ENCODE peak calls at places on chromosomes 12 and 14, in eight cellular contexts. One of them, this sample, is unnamed.

GRCh38 chr12:94150483-94151225 is 2.3 kb downstream of the PLXNC1 start:
- DNase-seq in progenitor cell of endocrine pancreas: no peak
- DNase-seq in ovary: peak; percentile 54
- DNase-seq in stimulated activated CD4-positive, alpha-beta T cell treated with anti-CD3 and anti-CD28 coated beads, Interleukin-2, amount 100 ng/mL, for 4 hours: no peak
- DNase-seq in HTR-8/SVneo: no peak
- DNase-seq in SIG-M5: no peak
- DNase-seq in left ventricle myocardium inferior: no peak
- DNase-seq in CD8-positive, alpha-beta T cell: peak; percentile 13
- DNase-seq in this sample: no peak

GRCh38 chr14:25537846-25538455 is 488.0 kb upstream of the STXBP6 start:
- DNase-seq in progenitor cell of endocrine pancreas: peak; percentile 27
- DNase-seq in ovary: no peak
- DNase-seq in stimulated activated CD4-positive, alpha-beta T cell treated with anti-CD3 and anti-CD28 coated beads, Interleukin-2, amount 100 ng/mL, for 4 hours: no peak
- DNase-seq in HTR-8/SVneo: peak; percentile 6
- DNase-seq in SIG-M5: no peak
- DNase-seq in left ventricle myocardium inferior: no peak
- DNase-seq in CD8-positive, alpha-beta T cell: no peak
- DNase-seq in this sample: peak; percentile 55

GRCh38 chr12:62722971-62723680 is 211.8 kb downstream of the PPM1H start:
- DNase-seq in progenitor cell of endocrine pancreas: no peak
- DNase-seq in ovary: no peak
- DNase-seq in stimulated activated CD4-positive, alpha-beta T cell treated with anti-CD3 and anti-CD28 coated beads, Interleukin-2, amount 100 ng/mL, for 4 hours: no peak
- DNase-seq in HTR-8/SVneo: no peak
- DNase-seq in SIG-M5: no peak
- DNase-seq in left ventricle myocardium inferior: no peak
- DNase-seq in CD8-positive, alpha-beta T cell: no peak
- DNase-seq in this sample: no peak

GRCh38 chr12:117090816-117091711 is 8.2 kb downstream of the TESC start:
- DNase-seq in progenitor cell of endocrine pancreas: no peak
- DNase-seq in ovary: no peak
- DNase-seq in stimulated activated CD4-positive, alpha-beta T cell treated with anti-CD3 and anti-CD28 coated beads, Interleukin-2, amount 100 ng/mL, for 4 hours: no peak
- DNase-seq in HTR-8/SVneo: no peak
- DNase-seq in SIG-M5: no peak
- DNase-seq in left ventricle myocardium inferior: no peak
- DNase-seq in CD8-positive, alpha-beta T cell: no peak
- DNase-seq in this sample: no peak

GRCh38 chr14:30681752-30682355 is 59.7 kb downstream of the SCFD1 start:
- DNase-seq in progenitor cell of endocrine pancreas: no peak
- DNase-seq in ovary: no peak
- DNase-seq in stimulated activated CD4-positive, alpha-beta T cell treated with anti-CD3 and anti-CD28 coated beads, Interleukin-2, amount 100 ng/mL, for 4 hours: no peak
- DNase-seq in HTR-8/SVneo: peak; percentile 12
- DNase-seq in SIG-M5: no peak
- DNase-seq in left ventricle myocardium inferior: no peak
- DNase-seq in CD8-positive, alpha-beta T cell: no peak
- DNase-seq in this sample: no peak

GRCh38 chr12:12585115-12585862 is 22.6 kb upstream of the DUSP16 start:
- DNase-seq in progenitor cell of endocrine pancreas: no peak
- DNase-seq in ovary: no peak
- DNase-seq in stimulated activated CD4-positive, alpha-beta T cell treated with anti-CD3 and anti-CD28 coated beads, Interleukin-2, amount 100 ng/mL, for 4 hours: no peak
- DNase-seq in HTR-8/SVneo: no peak
- DNase-seq in SIG-M5: no peak
- DNase-seq in left ventricle myocardium inferior: no peak
- DNase-seq in CD8-positive, alpha-beta T cell: no peak
- DNase-seq in this sample: no peak

GRCh38 chr12:53244337-53244736 is 12.3 kb upstream of the RARG start:
- DNase-seq in progenitor cell of endocrine pancreas: no peak
- DNase-seq in ovary: no peak
- DNase-seq in stimulated activated CD4-positive, alpha-beta T cell treated with anti-CD3 and anti-CD28 coated beads, Interleukin-2, amount 100 ng/mL, for 4 hours: no peak
- DNase-seq in HTR-8/SVneo: no peak
- DNase-seq in SIG-M5: no peak
- DNase-seq in left ventricle myocardium inferior: no peak
- DNase-seq in CD8-positive, alpha-beta T cell: no peak
- DNase-seq in this sample: no peak

GRCh38 chr12:11705010-11705409 is 55.5 kb downstream of the ETV6 start:
- DNase-seq in progenitor cell of endocrine pancreas: no peak
- DNase-seq in ovary: no peak
- DNase-seq in stimulated activated CD4-positive, alpha-beta T cell treated with anti-CD3 and anti-CD28 coated beads, Interleukin-2, amount 100 ng/mL, for 4 hours: no peak
- DNase-seq in HTR-8/SVneo: no peak
- DNase-seq in SIG-M5: no peak
- DNase-seq in left ventricle myocardium inferior: no peak
- DNase-seq in CD8-positive, alpha-beta T cell: no peak
- DNase-seq in this sample: no peak

GRCh38 chr14:102189858-102190257 is 50.2 kb downstream of the WDR20 start:
- DNase-seq in progenitor cell of endocrine pancreas: no peak
- DNase-seq in ovary: no peak
- DNase-seq in stimulated activated CD4-positive, alpha-beta T cell treated with anti-CD3 and anti-CD28 coated beads, Interleukin-2, amount 100 ng/mL, for 4 hours: no peak
- DNase-seq in HTR-8/SVneo: no peak
- DNase-seq in SIG-M5: no peak
- DNase-seq in left ventricle myocardium inferior: no peak
- DNase-seq in CD8-positive, alpha-beta T cell: no peak
- DNase-seq in this sample: no peak

GRCh38 chr14:38522724-38523123 is 266.8 kb upstream of the CLEC14A start:
- DNase-seq in progenitor cell of endocrine pancreas: no peak
- DNase-seq in ovary: no peak
- DNase-seq in stimulated activated CD4-positive, alpha-beta T cell treated with anti-CD3 and anti-CD28 coated beads, Interleukin-2, amount 100 ng/mL, for 4 hours: no peak
- DNase-seq in HTR-8/SVneo: no peak
- DNase-seq in SIG-M5: no peak
- DNase-seq in left ventricle myocardium inferior: no peak
- DNase-seq in CD8-positive, alpha-beta T cell: no peak
- DNase-seq in this sample: no peak

GRCh38 chr12:48197549-48197966 is 5.5 kb downstream of the OR10AD1 start:
- DNase-seq in progenitor cell of endocrine pancreas: no peak
- DNase-seq in ovary: no peak
- DNase-seq in stimulated activated CD4-positive, alpha-beta T cell treated with anti-CD3 and anti-CD28 coated beads, Interleukin-2, amount 100 ng/mL, for 4 hours: no peak
- DNase-seq in HTR-8/SVneo: no peak
- DNase-seq in SIG-M5: no peak
- DNase-seq in left ventricle myocardium inferior: no peak
- DNase-seq in CD8-positive, alpha-beta T cell: no peak
- DNase-seq in this sample: no peak

GRCh38 chr14:79051009-79051710 is 881.0 kb downstream of the NRXN3 start:
- DNase-seq in progenitor cell of endocrine pancreas: no peak
- DNase-seq in ovary: no peak
- DNase-seq in stimulated activated CD4-positive, alpha-beta T cell treated with anti-CD3 and anti-CD28 coated beads, Interleukin-2, amount 100 ng/mL, for 4 hours: no peak
- DNase-seq in HTR-8/SVneo: no peak
- DNase-seq in SIG-M5: no peak
- DNase-seq in left ventricle myocardium inferior: no peak
- DNase-seq in CD8-positive, alpha-beta T cell: no peak
- DNase-seq in this sample: no peak

GRCh38 chr14:61749867-61750266 is 12.4 kb upstream of the SNAPC1 start:
- DNase-seq in progenitor cell of endocrine pancreas: no peak
- DNase-seq in ovary: no peak
- DNase-seq in stimulated activated CD4-positive, alpha-beta T cell treated with anti-CD3 and anti-CD28 coated beads, Interleukin-2, amount 100 ng/mL, for 4 hours: no peak
- DNase-seq in HTR-8/SVneo: peak; percentile 65
- DNase-seq in SIG-M5: no peak
- DNase-seq in left ventricle myocardium inferior: no peak
- DNase-seq in CD8-positive, alpha-beta T cell: no peak
- DNase-seq in this sample: no peak

GRCh38 chr12:19674437-19674836 is 235.1 kb downstream of the AEBP2 start:
- DNase-seq in progenitor cell of endocrine pancreas: no peak
- DNase-seq in ovary: no peak
- DNase-seq in stimulated activated CD4-positive, alpha-beta T cell treated with anti-CD3 and anti-CD28 coated beads, Interleukin-2, amount 100 ng/mL, for 4 hours: no peak
- DNase-seq in HTR-8/SVneo: no peak
- DNase-seq in SIG-M5: no peak
- DNase-seq in left ventricle myocardium inferior: no peak
- DNase-seq in CD8-positive, alpha-beta T cell: no peak
- DNase-seq in this sample: no peak

GRCh38 chr14:24150993-24151392 is 3.7 kb downstream of the RNF31 start:
- DNase-seq in progenitor cell of endocrine pancreas: no peak
- DNase-seq in ovary: no peak
- DNase-seq in stimulated activated CD4-positive, alpha-beta T cell treated with anti-CD3 and anti-CD28 coated beads, Interleukin-2, amount 100 ng/mL, for 4 hours: no peak
- DNase-seq in HTR-8/SVneo: no peak
- DNase-seq in SIG-M5: no peak
- DNase-seq in left ventricle myocardium inferior: no peak
- DNase-seq in CD8-positive, alpha-beta T cell: no peak
- DNase-seq in this sample: no peak

GRCh38 chr12:123003257-123003656 is 22.8 kb downstream of the ARL6IP4 start:
- DNase-seq in progenitor cell of endocrine pancreas: no peak
- DNase-seq in ovary: no peak
- DNase-seq in stimulated activated CD4-positive, alpha-beta T cell treated with anti-CD3 and anti-CD28 coated beads, Interleukin-2, amount 100 ng/mL, for 4 hours: no peak
- DNase-seq in HTR-8/SVneo: no peak
- DNase-seq in SIG-M5: no peak
- DNase-seq in left ventricle myocardium inferior: no peak
- DNase-seq in CD8-positive, alpha-beta T cell: no peak
- DNase-seq in this sample: no peak

GRCh38 chr12:91817512-91817911 is 328.1 kb downstream of the BTG1 start:
- DNase-seq in progenitor cell of endocrine pancreas: no peak
- DNase-seq in ovary: no peak
- DNase-seq in stimulated activated CD4-positive, alpha-beta T cell treated with anti-CD3 and anti-CD28 coated beads, Interleukin-2, amount 100 ng/mL, for 4 hours: no peak
- DNase-seq in HTR-8/SVneo: no peak
- DNase-seq in SIG-M5: no peak
- DNase-seq in left ventricle myocardium inferior: no peak
- DNase-seq in CD8-positive, alpha-beta T cell: no peak
- DNase-seq in this sample: no peak

GRCh38 chr12:80353254-80353653 is 90.8 kb upstream of the PTPRQ start:
- DNase-seq in progenitor cell of endocrine pancreas: no peak
- DNase-seq in ovary: no peak
- DNase-seq in stimulated activated CD4-positive, alpha-beta T cell treated with anti-CD3 and anti-CD28 coated beads, Interleukin-2, amount 100 ng/mL, for 4 hours: no peak
- DNase-seq in HTR-8/SVneo: no peak
- DNase-seq in SIG-M5: no peak
- DNase-seq in left ventricle myocardium inferior: no peak
- DNase-seq in CD8-positive, alpha-beta T cell: no peak
- DNase-seq in this sample: no peak

GRCh38 chr12:57190037-57190436 is 26.6 kb upstream of the NXPH4 start:
- DNase-seq in progenitor cell of endocrine pancreas: no peak
- DNase-seq in ovary: no peak
- DNase-seq in stimulated activated CD4-positive, alpha-beta T cell treated with anti-CD3 and anti-CD28 coated beads, Interleukin-2, amount 100 ng/mL, for 4 hours: no peak
- DNase-seq in HTR-8/SVneo: no peak
- DNase-seq in SIG-M5: no peak
- DNase-seq in left ventricle myocardium inferior: no peak
- DNase-seq in CD8-positive, alpha-beta T cell: no peak
- DNase-seq in this sample: no peak

GRCh38 chr12:45138609-45139008 is 77.3 kb upstream of the ANO6 start:
- DNase-seq in progenitor cell of endocrine pancreas: no peak
- DNase-seq in ovary: no peak
- DNase-seq in stimulated activated CD4-positive, alpha-beta T cell treated with anti-CD3 and anti-CD28 coated beads, Interleukin-2, amount 100 ng/mL, for 4 hours: no peak
- DNase-seq in HTR-8/SVneo: no peak
- DNase-seq in SIG-M5: no peak
- DNase-seq in left ventricle myocardium inferior: no peak
- DNase-seq in CD8-positive, alpha-beta T cell: no peak
- DNase-seq in this sample: no peak

GRCh38 chr12:51374346-51374745 is 16.9 kb downstream of the GALNT6 start:
- DNase-seq in progenitor cell of endocrine pancreas: no peak
- DNase-seq in ovary: no peak
- DNase-seq in stimulated activated CD4-positive, alpha-beta T cell treated with anti-CD3 and anti-CD28 coated beads, Interleukin-2, amount 100 ng/mL, for 4 hours: no peak
- DNase-seq in HTR-8/SVneo: no peak
- DNase-seq in SIG-M5: no peak
- DNase-seq in left ventricle myocardium inferior: no peak
- DNase-seq in CD8-positive, alpha-beta T cell: no peak
- DNase-seq in this sample: no peak

GRCh38 chr12:111426341-111427185 is 20.8 kb downstream of the SH2B3 start:
- DNase-seq in progenitor cell of endocrine pancreas: no peak
- DNase-seq in ovary: no peak
- DNase-seq in stimulated activated CD4-positive, alpha-beta T cell treated with anti-CD3 and anti-CD28 coated beads, Interleukin-2, amount 100 ng/mL, for 4 hours: no peak
- DNase-seq in HTR-8/SVneo: no peak
- DNase-seq in SIG-M5: no peak
- DNase-seq in left ventricle myocardium inferior: no peak
- DNase-seq in CD8-positive, alpha-beta T cell: no peak
- DNase-seq in this sample: no peak

GRCh38 chr14:76644875-76645518 is 116.3 kb upstream of the VASH1 start:
- DNase-seq in progenitor cell of endocrine pancreas: peak; percentile 55
- DNase-seq in ovary: no peak
- DNase-seq in stimulated activated CD4-positive, alpha-beta T cell treated with anti-CD3 and anti-CD28 coated beads, Interleukin-2, amount 100 ng/mL, for 4 hours: no peak
- DNase-seq in HTR-8/SVneo: peak; percentile 88
- DNase-seq in SIG-M5: no peak
- DNase-seq in left ventricle myocardium inferior: peak; percentile 19
- DNase-seq in CD8-positive, alpha-beta T cell: no peak
- DNase-seq in this sample: peak; percentile 80

GRCh38 chr12:84862190-84862589 is 50.4 kb downstream of the SLC6A15 start:
- DNase-seq in progenitor cell of endocrine pancreas: no peak
- DNase-seq in ovary: no peak
- DNase-seq in stimulated activated CD4-positive, alpha-beta T cell treated with anti-CD3 and anti-CD28 coated beads, Interleukin-2, amount 100 ng/mL, for 4 hours: no peak
- DNase-seq in HTR-8/SVneo: no peak
- DNase-seq in SIG-M5: no peak
- DNase-seq in left ventricle myocardium inferior: no peak
- DNase-seq in CD8-positive, alpha-beta T cell: no peak
- DNase-seq in this sample: no peak

GRCh38 chr12:70007687-70008086 is 182.7 kb downstream of the MYRFL start:
- DNase-seq in progenitor cell of endocrine pancreas: no peak
- DNase-seq in ovary: no peak
- DNase-seq in stimulated activated CD4-positive, alpha-beta T cell treated with anti-CD3 and anti-CD28 coated beads, Interleukin-2, amount 100 ng/mL, for 4 hours: no peak
- DNase-seq in HTR-8/SVneo: no peak
- DNase-seq in SIG-M5: no peak
- DNase-seq in left ventricle myocardium inferior: no peak
- DNase-seq in CD8-positive, alpha-beta T cell: no peak
- DNase-seq in this sample: no peak

GRCh38 chr14:33959692-33960151 is 8.8 kb upstream of the EGLN3 start:
- DNase-seq in progenitor cell of endocrine pancreas: no peak
- DNase-seq in ovary: no peak
- DNase-seq in stimulated activated CD4-positive, alpha-beta T cell treated with anti-CD3 and anti-CD28 coated beads, Interleukin-2, amount 100 ng/mL, for 4 hours: no peak
- DNase-seq in HTR-8/SVneo: no peak
- DNase-seq in SIG-M5: no peak
- DNase-seq in left ventricle myocardium inferior: no peak
- DNase-seq in CD8-positive, alpha-beta T cell: no peak
- DNase-seq in this sample: no peak

GRCh38 chr12:56488041-56488955 is at the start of gene GLS2:
- DNase-seq in progenitor cell of endocrine pancreas: peak; percentile 64
- DNase-seq in ovary: peak; percentile 70
- DNase-seq in stimulated activated CD4-positive, alpha-beta T cell treated with anti-CD3 and anti-CD28 coated beads, Interleukin-2, amount 100 ng/mL, for 4 hours: peak; percentile 58
- DNase-seq in HTR-8/SVneo: peak; percentile 65
- DNase-seq in SIG-M5: no peak
- DNase-seq in left ventricle myocardium inferior: peak; percentile 67
- DNase-seq in CD8-positive, alpha-beta T cell: peak; percentile 48
- DNase-seq in this sample: peak; percentile 79

GRCh38 chr12:51960488-51960887 is 9.0 kb downstream of the ACVR1B start:
- DNase-seq in progenitor cell of endocrine pancreas: no peak
- DNase-seq in ovary: no peak
- DNase-seq in stimulated activated CD4-positive, alpha-beta T cell treated with anti-CD3 and anti-CD28 coated beads, Interleukin-2, amount 100 ng/mL, for 4 hours: no peak
- DNase-seq in HTR-8/SVneo: no peak
- DNase-seq in SIG-M5: no peak
- DNase-seq in left ventricle myocardium inferior: no peak
- DNase-seq in CD8-positive, alpha-beta T cell: no peak
- DNase-seq in this sample: no peak

GRCh38 chr12:92551853-92552397 is 150.9 kb upstream of the PLEKHG7 start:
- DNase-seq in progenitor cell of endocrine pancreas: no peak
- DNase-seq in ovary: no peak
- DNase-seq in stimulated activated CD4-positive, alpha-beta T cell treated with anti-CD3 and anti-CD28 coated beads, Interleukin-2, amount 100 ng/mL, for 4 hours: peak; percentile 27
- DNase-seq in HTR-8/SVneo: peak; percentile 33
- DNase-seq in SIG-M5: no peak
- DNase-seq in left ventricle myocardium inferior: no peak
- DNase-seq in CD8-positive, alpha-beta T cell: no peak
- DNase-seq in this sample: no peak

GRCh38 chr12:53495903-53496751 is 3.1 kb downstream of the MAP3K12 start:
- DNase-seq in progenitor cell of endocrine pancreas: no peak
- DNase-seq in ovary: peak; percentile 70
- DNase-seq in stimulated activated CD4-positive, alpha-beta T cell treated with anti-CD3 and anti-CD28 coated beads, Interleukin-2, amount 100 ng/mL, for 4 hours: no peak
- DNase-seq in HTR-8/SVneo: no peak
- DNase-seq in SIG-M5: peak; percentile 33
- DNase-seq in left ventricle myocardium inferior: no peak
- DNase-seq in CD8-positive, alpha-beta T cell: no peak
- DNase-seq in this sample: peak; percentile 85

GRCh38 chr12:32235251-32235650 is 128.6 kb downstream of the BICD1 start:
- DNase-seq in progenitor cell of endocrine pancreas: no peak
- DNase-seq in ovary: no peak
- DNase-seq in stimulated activated CD4-positive, alpha-beta T cell treated with anti-CD3 and anti-CD28 coated beads, Interleukin-2, amount 100 ng/mL, for 4 hours: no peak
- DNase-seq in HTR-8/SVneo: no peak
- DNase-seq in SIG-M5: no peak
- DNase-seq in left ventricle myocardium inferior: no peak
- DNase-seq in CD8-positive, alpha-beta T cell: no peak
- DNase-seq in this sample: no peak

GRCh38 chr12:386651-387050 is 2.5 kb downstream of the KDM5A start:
- DNase-seq in progenitor cell of endocrine pancreas: no peak
- DNase-seq in ovary: no peak
- DNase-seq in stimulated activated CD4-positive, alpha-beta T cell treated with anti-CD3 and anti-CD28 coated beads, Interleukin-2, amount 100 ng/mL, for 4 hours: no peak
- DNase-seq in HTR-8/SVneo: no peak
- DNase-seq in SIG-M5: no peak
- DNase-seq in left ventricle myocardium inferior: no peak
- DNase-seq in CD8-positive, alpha-beta T cell: no peak
- DNase-seq in this sample: no peak

This sample was measured in WERI-Rb-1.